ENCODE peak calls at places on chromosomes 4 and X, in ten cellular contexts. T is H4; R is activated gamma-delta T cell; H is GM23338; D is adrenal gland; N is EL; Z is hepatocyte; P is activated CD4-positive, alpha-beta T cell treated with anti-CD3 and anti-CD28 coated beads, Interleukin-2, amount 50 U/mL, for 1 hour; A is psoas muscle; Q is NCI-H1417. O is an unnamed sample.

GRCh38 chr4:213971-214370 is 89.7 kb downstream of the ZNF718 start:
- DNase-seq in T (no peak), D (no peak), H (peak; percentile 33), A (no peak), Q (no peak), N (peak; percentile 1), Z (no peak), P (no peak), R (no peak), O (no peak)

GRCh38 chr4:172095161-172095560 is 282.0 kb downstream of the GALNTL6 start:
- DNase-seq in R (no peak), Q (peak; percentile 43), N (no peak), Z (no peak), T (no peak), P (no peak), H (no peak), A (no peak), D (no peak), O (peak; percentile 68)

GRCh38 chrX:103727115-103727514 is 16.4 kb downstream of the TMEM31 start:
- DNase-seq in P (no peak), T (no peak), R (no peak), A (no peak), D (no peak), N (no peak), Q (no peak), Z (no peak), H (no peak), O (no peak)

GRCh38 chr4:134145369-134145768 is 56.2 kb downstream of the PABPC4L start:
- DNase-seq in Q (no peak), D (no peak), H (no peak), T (no peak), N (no peak), A (no peak), Z (no peak), R (no peak), P (no peak), O (no peak)

GRCh38 chr4:160175064-160175643 is 1072.3 kb downstream of the RAPGEF2 start:
- DNase-seq in R (no peak), A (no peak), D (no peak), Q (no peak), T (peak; percentile 54), H (no peak), N (no peak), Z (no peak), P (no peak), O (no peak)

GRCh38 chrX:136275553-136275952 is 24.4 kb upstream of the MAP7D3 start:
- DNase-seq in D (no peak), Z (peak; percentile 45), Q (no peak), R (no peak), P (no peak), N (no peak), T (no peak), A (no peak), H (no peak), O (no peak)

GRCh38 chrX:9352683-9353430 is 112.0 kb upstream of the TBL1X start:
- DNase-seq in Q (no peak), T (peak; percentile 61), P (no peak), H (no peak), D (peak; percentile 55), Z (no peak), A (no peak), N (peak; percentile 53), R (no peak), O (peak; percentile 84)

GRCh38 chr4:105555409-105555808 is 3.0 kb downstream of the ARHGEF38 start:
- DNase-seq in A (no peak), D (no peak), P (no peak), Q (no peak), N (no peak), H (peak; percentile 97), Z (no peak), T (no peak), R (no peak), O (no peak)

GRCh38 chrX:133776072-133776471 is 209.3 kb downstream of the GPC3 start:
- DNase-seq in T (no peak), Z (no peak), N (peak; percentile 0), P (peak; percentile 41), Q (no peak), R (no peak), A (no peak), H (peak; percentile 68), D (no peak), O (peak; percentile 14)

GRCh38 chr4:7539659-7540058 is 104.9 kb upstream of the PSAPL1 start:
- DNase-seq in D (no peak), N (peak; percentile 69), Q (peak; percentile 10), T (peak; percentile 97), P (peak; percentile 47), A (peak; percentile 64), Z (peak; percentile 23), R (peak; percentile 36), H (peak; percentile 62), O (peak; percentile 71)

GRCh38 chr4:187663076-187663475 is 332.5 kb upstream of the ZFP42 start:
- DNase-seq in Q (no peak), N (no peak), D (no peak), Z (no peak), H (no peak), T (no peak), R (no peak), A (no peak), P (no peak), O (peak; percentile 88)

GRCh38 chr4:104490096-104490769 is 4.5 kb downstream of the CXXC4 start:
- DNase-seq in R (no peak), A (no peak), D (no peak), T (peak; percentile 8), N (no peak), H (peak; percentile 68), P (no peak), Q (peak; percentile 54), Z (no peak), O (peak; percentile 60)

GRCh38 chr4:3410401-3411135 is 31.2 kb upstream of the HGFAC start:
- DNase-seq in A (peak; percentile 36), N (no peak), H (no peak), D (no peak), R (no peak), T (no peak), P (no peak), Z (no peak), Q (no peak), O (peak; percentile 44)

GRCh38 chrX:6026484-6026883 is 202.2 kb downstream of the NLGN4X start:
- DNase-seq in D (no peak), T (no peak), A (no peak), Q (no peak), H (peak; percentile 27), R (no peak), Z (no peak), P (no peak), N (no peak), O (peak; percentile 10)

GRCh38 chrX:7435822-7436221 is 287.9 kb upstream of the PUDP start:
- DNase-seq in H (no peak), A (no peak), R (no peak), Z (no peak), D (no peak), P (no peak), T (no peak), N (no peak), Q (no peak), O (no peak)

GRCh38 chr4:37770016-37770415 is 56.5 kb upstream of the PGM2 start:
- DNase-seq in P (no peak), D (no peak), A (no peak), T (peak; percentile 20), N (peak; percentile 30), H (no peak), Z (no peak), R (no peak), Q (no peak), O (peak; percentile 62)

GRCh38 chr4:16116019-16116418 is 32.2 kb upstream of the PROM1 start:
- DNase-seq in N (no peak), A (no peak), T (no peak), R (no peak), H (no peak), D (no peak), Q (no peak), P (no peak), Z (no peak), O (no peak)

GRCh38 chrX:5086388-5086787 is 1142.3 kb downstream of the NLGN4X start:
- DNase-seq in P (no peak), T (peak; percentile 3), A (no peak), Q (no peak), Z (no peak), D (no peak), N (no peak), H (no peak), R (no peak), O (no peak)

GRCh38 chrX:17432158-17432557 is 57.2 kb downstream of the NHS start:
- DNase-seq in R (no peak), Z (no peak), H (no peak), N (no peak), Q (no peak), D (no peak), A (no peak), T (no peak), P (no peak), O (no peak)

GRCh38 chr4:3473943-3474335 is 10.8 kb downstream of the DOK7 start:
- DNase-seq in Q (no peak), H (no peak), N (no peak), R (no peak), Z (no peak), A (peak; percentile 34), T (no peak), P (no peak), D (no peak), O (peak; percentile 65)

GRCh38 chr4:15695764-15696163 is 7.1 kb upstream of the BST1 start:
- DNase-seq in A (no peak), Z (no peak), T (no peak), N (no peak), Q (no peak), H (no peak), D (no peak), P (no peak), R (no peak), O (no peak)

GRCh38 chr4:122703868-122704267 is 28.6 kb upstream of the BBS12 start:
- DNase-seq in Z (no peak), Q (no peak), P (no peak), H (peak; percentile 12), T (no peak), A (no peak), R (no peak), D (no peak), N (peak; percentile 13), O (no peak)

GRCh38 chrX:70044541-70045245 is 5.0 kb downstream of the AWAT2 start:
- DNase-seq in T (no peak), A (no peak), R (no peak), D (no peak), Z (no peak), Q (no peak), N (peak; percentile 21), P (no peak), H (no peak), O (no peak)

GRCh38 chr4:83964996-83965541 is 429.2 kb downstream of the GPAT3 start:
- DNase-seq in Q (no peak), N (peak; percentile 8), R (no peak), A (no peak), H (peak; percentile 49), T (peak; percentile 34), D (no peak), P (no peak), Z (no peak), O (no peak)

GRCh38 chrX:12945494-12945893 is 29.4 kb upstream of the TMSB4X start:
- DNase-seq in R (no peak), P (no peak), Z (no peak), N (no peak), H (no peak), A (no peak), D (no peak), Q (no peak), T (no peak), O (no peak)

GRCh38 chr4:14022428-14022827 is 394.9 kb upstream of the BOD1L1 start:
- DNase-seq in D (no peak), P (no peak), Z (no peak), R (no peak), T (no peak), Q (no peak), A (no peak), N (peak; percentile 43), H (no peak), O (peak; percentile 34)

O was measured in osteoblast.